ENCODE peak calls at places on chromosomes 7 and 10, in four cellular contexts. H, Q, V and D are unnamed samples.

GRCh38 chr10:48509061-48509772 is 95.7 kb downstream of the ARHGAP22 start:
- DNase-seq in V (no peak), Q (no peak), H (no peak), D (no peak)

GRCh38 chr7:68015098-68015497 is 1018.5 kb downstream of the TYW1 start:
- DNase-seq in Q (no peak), H (no peak), V (no peak), D (no peak)

GRCh38 chr7:157898802-157899201 is 562.0 kb downstream of the DNAJB6 start:
- DNase-seq in V (no peak), Q (no peak), H (no peak), D (no peak)

GRCh38 chr10:24617771-24618396 is 105.8 kb downstream of the ARHGAP21 start:
- DNase-seq in V (peak; percentile 59), Q (peak; percentile 78), H (peak; percentile 41), D (peak; percentile 57)

GRCh38 chr7:506921-507622 is 12.6 kb downstream of the PDGFA start:
- DNase-seq in Q (no peak), H (no peak), V (peak; percentile 14), D (no peak)

GRCh38 chr10:113035724-113036312 is 85.8 kb downstream of the TCF7L2 start:
- DNase-seq in Q (peak; percentile 64), H (peak; percentile 35), V (no peak), D (no peak)

GRCh38 chr10:34768261-34768971 is 46.7 kb downstream of the PARD3 start:
- DNase-seq in H (peak; percentile 77), Q (peak; percentile 43), V (peak; percentile 88), D (no peak)

GRCh38 chr10:70915806-70916205 is 27.4 kb upstream of the PCBD1 start:
- DNase-seq in V (no peak), H (no peak), Q (no peak), D (no peak)

GRCh38 chr7:631966-632830 is 94.3 kb upstream of the DNAAF5 start:
- DNase-seq in V (no peak), Q (no peak), H (no peak), D (no peak)

GRCh38 chr7:114711244-114711643 is 210.7 kb upstream of the MDFIC start:
- DNase-seq in Q (no peak), V (no peak), H (no peak), D (no peak)

GRCh38 chr7:27994639-27995038 is 186.0 kb downstream of the JAZF1 start:
- DNase-seq in V (no peak), H (peak; percentile 60), Q (no peak), D (no peak)

GRCh38 chr10:122375761-122376160 is 1.3 kb downstream of the PLEKHA1 start:
- DNase-seq in V (no peak), Q (no peak), H (no peak), D (no peak)

GRCh38 chr7:7895004-7895650 is 73.5 kb upstream of the GLCCI1 start:
- DNase-seq in Q (no peak), H (no peak), V (no peak), D (no peak)

GRCh38 chr7:41702635-41703371 is at the start of gene INHBA:
- DNase-seq in V (no peak), H (peak; percentile 72), Q (peak; percentile 3), D (no peak)

GRCh38 chr7:131626643-131627042 is 70.2 kb upstream of the PODXL start:
- DNase-seq in H (no peak), Q (no peak), V (no peak), D (no peak)

GRCh38 chr10:3757250-3757637 is 27.8 kb downstream of the KLF6 start:
- DNase-seq in Q (no peak), V (no peak), H (no peak), D (peak; percentile 57)

GRCh38 chr10:30782543-30783461 is 153.2 kb upstream of the LYZL2 start:
- DNase-seq in Q (no peak), V (peak; percentile 52), H (peak; percentile 76), D (no peak)

GRCh38 chr7:37915438-37915837 is 1.2 kb downstream of the SFRP4 start:
- DNase-seq in Q (no peak), V (peak; percentile 39), H (no peak), D (no peak)

GRCh38 chr7:97845622-97846203 is 26.5 kb downstream of the ASNS start:
- DNase-seq in V (no peak), H (peak; percentile 25), Q (peak; percentile 24), D (peak; percentile 39)

GRCh38 chr10:20871970-20872369 is 25.1 kb downstream of the NEBL start:
- DNase-seq in Q (no peak), H (no peak), V (no peak), D (no peak)

GRCh38 chr7:106400990-106401389 is 116.2 kb upstream of the NAMPT start:
- DNase-seq in Q (no peak), V (no peak), H (no peak), D (no peak)

GRCh38 chr7:41576176-41576575 is 126.7 kb downstream of the INHBA start:
- DNase-seq in H (no peak), Q (no peak), V (no peak), D (no peak)

GRCh38 chr10:122054046-122055025 is 65.4 kb downstream of the TACC2 start:
- DNase-seq in H (peak; percentile 39), Q (peak; percentile 90), V (peak; percentile 69), D (peak; percentile 26)

GRCh38 chr7:69764681-69765080 is 166.4 kb downstream of the AUTS2 start:
- DNase-seq in V (no peak), Q (no peak), H (no peak), D (no peak)

GRCh38 chr7:12550956-12551355 is 19.6 kb upstream of the SCIN start:
- DNase-seq in H (peak; percentile 44), Q (no peak), V (no peak), D (no peak)

GRCh38 chr10:97503413-97503812 is 4.7 kb downstream of the UBTD1 start:
- DNase-seq in V (peak; percentile 78), Q (no peak), H (peak; percentile 29), D (no peak)

GRCh38 chr7:83519240-83519639 is 129.7 kb downstream of the SEMA3E start:
- DNase-seq in Q (no peak), H (no peak), V (no peak), D (no peak)

GRCh38 chr7:29239638-29240037 is 45.1 kb downstream of the CHN2 start:
- DNase-seq in H (no peak), Q (peak; percentile 29), V (no peak), D (peak; percentile 28)

GRCh38 chr10:70512149-70512611 is 33.6 kb downstream of the PALD1 start:
- DNase-seq in H (no peak), V (peak; percentile 52), Q (no peak), D (no peak)

GRCh38 chr7:45589915-45590678 is 15.9 kb downstream of the ADCY1 start:
- DNase-seq in H (no peak), Q (no peak), V (no peak), D (no peak)

GRCh38 chr7:45590679-45591057 is 16.5 kb downstream of the ADCY1 start:
- DNase-seq in Q (no peak), V (no peak), H (no peak), D (no peak)

GRCh38 chr7:45586748-45587520 is 12.8 kb downstream of the ADCY1 start:
- DNase-seq in V (no peak), Q (no peak), H (no peak), D (no peak)

GRCh38 chr7:45588466-45588865 is 14.3 kb downstream of the ADCY1 start:
- DNase-seq in H (no peak), Q (no peak), V (no peak), D (no peak)

DNA sequence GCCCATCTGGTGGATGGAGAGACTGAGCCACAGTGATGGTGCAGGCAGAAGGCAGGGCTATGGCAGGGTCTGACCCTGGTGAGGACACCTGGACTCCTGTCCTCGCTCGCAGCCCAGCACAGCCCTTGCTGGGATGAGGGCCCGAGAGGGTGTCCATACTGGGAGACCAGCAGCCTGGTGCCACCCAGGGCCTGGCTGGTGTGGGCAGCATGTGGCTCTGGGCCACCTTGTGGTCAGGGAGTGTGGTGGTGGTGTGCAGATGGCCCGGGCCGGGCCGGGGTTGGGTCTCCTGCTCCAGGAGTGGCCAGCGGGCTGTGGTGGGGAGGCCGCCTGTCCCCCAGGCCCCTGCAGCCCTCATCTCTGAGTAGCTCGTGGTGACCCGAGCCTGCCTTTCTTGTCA is 14.9 kb downstream of the ADCY1 start:
- DNase-seq in H (no peak), V (no peak), Q (no peak), D (no peak)
- TF ChIP-seq CTCF in H (no peak), V (no peak), Q (no peak), D (no peak)

GRCh38 chr7:132685301-132685700 is 109.0 kb upstream of the PLXNA4 start:
- DNase-seq in H (no peak), V (no peak), Q (no peak), D (no peak)

GRCh38 chr7:132687981-132688383 is 111.7 kb upstream of the PLXNA4 start:
- DNase-seq in H (no peak), Q (no peak), V (no peak), D (no peak)

GRCh38 chr7:132687016-132687415 is 110.7 kb upstream of the PLXNA4 start:
- DNase-seq in V (no peak), Q (no peak), H (no peak), D (no peak)

GRCh38 chr7:132680590-132680989 is 104.3 kb upstream of the PLXNA4 start:
- DNase-seq in Q (no peak), V (no peak), H (no peak), D (peak; percentile 21)

GRCh38 chr7:132683967-132684690 is 107.9 kb upstream of the PLXNA4 start:
- DNase-seq in V (no peak), Q (no peak), H (no peak), D (no peak)
- TF ChIP-seq CTCF in V (no peak), Q (peak; percentile 8), H (no peak), D (no peak)

DNA sequence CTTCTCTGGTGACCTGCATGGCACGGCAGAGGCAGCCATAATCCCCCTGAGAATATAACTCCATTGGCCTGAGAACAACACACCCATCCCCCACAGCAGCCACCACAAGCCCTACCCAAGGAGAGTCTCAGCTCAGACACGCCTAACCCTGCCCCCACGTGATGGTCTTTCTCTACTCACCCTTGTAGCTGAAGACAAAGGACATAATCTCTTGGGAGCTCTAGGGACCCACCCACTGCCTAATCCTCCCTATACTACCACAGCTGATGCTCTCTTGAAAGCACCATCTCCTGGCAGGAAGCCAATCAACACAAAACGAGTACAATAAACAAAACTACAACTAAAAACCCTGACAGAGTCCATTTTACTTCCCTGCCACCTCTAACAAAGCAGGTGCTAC is 30.7 kb upstream of the HPSE2 start:
- DNase-seq in H (no peak), Q (no peak), V (no peak), D (no peak)
- TF ChIP-seq CTCF in H (no peak), Q (no peak), V (no peak), D (no peak)

GRCh38 chr7:156585025-156585648 is 55.4 kb upstream of the RNF32 start:
- DNase-seq in Q (no peak), V (no peak), H (no peak), D (no peak)

GRCh38 chr7:156592124-156592884 is 48.3 kb upstream of the RNF32 start:
- DNase-seq in H (no peak), Q (no peak), V (no peak), D (no peak)

GRCh38 chr7:156590212-156590611 is 50.4 kb upstream of the RNF32 start:
- DNase-seq in H (no peak), Q (no peak), V (no peak), D (no peak)

GRCh38 chr7:156585926-156586325 is 54.6 kb upstream of the RNF32 start:
- DNase-seq in H (no peak), V (no peak), Q (no peak), D (no peak)

GRCh38 chr7:156589808-156590207 is 50.8 kb upstream of the RNF32 start:
- DNase-seq in V (no peak), H (no peak), Q (no peak), D (no peak)
- TF ChIP-seq CTCF in V (no peak), H (no peak), Q (no peak), D (no peak)